ENCODE peak calls at places on chromosomes 3 and 15, in six cellular contexts. R, N, I, D, X and P are unnamed samples.

GRCh38 chr3:88189361-88189810 is 39.6 kb downstream of the C3orf38 start:
- DNase-seq in R (no peak), N (no peak), I (no peak), D (no peak), X (no peak), P (no peak)

GRCh38 chr3:50138266-50139230 is 16.6 kb upstream of the SEMA3F start:
- DNase-seq in R (peak; percentile 88), N (no peak), I (no peak), D (no peak), X (no peak), P (no peak)

GRCh38 chr3:196454935-196455334 is 22.7 kb upstream of the UBXN7 start:
- DNase-seq in R (no peak), N (no peak), I (no peak), D (no peak), X (no peak), P (no peak)

GRCh38 chr15:32803631-32804030 is 85.8 kb downstream of the GREM1 start:
- DNase-seq in R (no peak), N (no peak), I (no peak), D (no peak), X (no peak), P (no peak)

GRCh38 chr15:58537033-58537432 is 105.2 kb downstream of the LIPC start:
- DNase-seq in R (no peak), N (no peak), I (no peak), D (no peak), X (no peak), P (no peak)

GRCh38 chr3:138384971-138385370 is 36.6 kb downstream of the MRAS start:
- DNase-seq in R (no peak), N (no peak), I (no peak), D (no peak), X (no peak), P (no peak)

GRCh38 chr3:143084856-143085731 is 34.5 kb upstream of the CHST2 start:
- DNase-seq in R (no peak), N (no peak), I (peak; percentile 58), D (peak; percentile 35), X (peak; percentile 12), P (peak; percentile 7)

GRCh38 chr3:114499986-114500385 is 206.2 kb downstream of the TIGIT start:
- DNase-seq in R (no peak), N (no peak), I (no peak), D (no peak), X (no peak), P (no peak)

GRCh38 chr15:31488437-31489204 is 162.0 kb downstream of the KLF13 start:
- DNase-seq in R (peak; percentile 88), N (peak; percentile 48), I (peak; percentile 69), D (peak; percentile 95), X (peak; percentile 58), P (peak; percentile 74)

GRCh38 chr3:192570757-192571156 is 156.6 kb downstream of the FGF12 start:
- DNase-seq in R (no peak), N (no peak), I (no peak), D (no peak), X (no peak), P (no peak)

GRCh38 chr15:65245096-65245849 is 34.0 kb upstream of the CILP start:
- DNase-seq in R (no peak), N (no peak), I (no peak), D (peak; percentile 68), X (no peak), P (no peak)

GRCh38 chr3:176274161-176274560 is 923.1 kb downstream of the TBL1XR1 start:
- DNase-seq in R (no peak), N (no peak), I (no peak), D (no peak), X (no peak), P (no peak)

GRCh38 chr3:133547432-133548041 is 25.9 kb upstream of the CDV3 start:
- DNase-seq in R (no peak), N (no peak), I (no peak), D (peak; percentile 85), X (no peak), P (no peak)

GRCh38 chr3:4551826-4552442 is 58.8 kb downstream of the ITPR1 start:
- DNase-seq in R (no peak), N (no peak), I (no peak), D (no peak), X (no peak), P (no peak)

GRCh38 chr15:83112233-83112958 is 5.0 kb downstream of the TM6SF1 start:
- DNase-seq in R (no peak), N (peak; percentile 38), I (no peak), D (peak; percentile 92), X (no peak), P (no peak)

GRCh38 chr3:181699171-181699903 is 12.4 kb upstream of the SOX2 start:
- DNase-seq in R (peak; percentile 78), N (no peak), I (no peak), D (no peak), X (no peak), P (no peak)

GRCh38 chr3:128170866-128171516 is 17.7 kb downstream of the EEFSEC start:
- DNase-seq in R (peak; percentile 79), N (peak; percentile 77), I (no peak), D (peak; percentile 78), X (peak; percentile 66), P (peak; percentile 73)

GRCh38 chr15:100633763-100634075 is 31.3 kb downstream of the ASB7 start:
- DNase-seq in R (no peak), N (no peak), I (no peak), D (no peak), X (no peak), P (no peak)

GRCh38 chr3:112074006-112074405 is 12.2 kb upstream of the C3orf52 start:
- DNase-seq in R (no peak), N (no peak), I (no peak), D (no peak), X (no peak), P (no peak)

GRCh38 chr15:64619880-64620839 is 155.2 kb downstream of the RBPMS2 start:
- DNase-seq in R (no peak), N (no peak), I (no peak), D (peak; percentile 24), X (no peak), P (no peak)

GRCh38 chr3:169344465-169344864 is 319.0 kb downstream of the MECOM start:
- DNase-seq in R (no peak), N (no peak), I (no peak), D (no peak), X (no peak), P (no peak)

GRCh38 chr3:178777718-178778411 is 241.6 kb downstream of the KCNMB2 start:
- DNase-seq in R (no peak), N (no peak), I (no peak), D (peak; percentile 32), X (no peak), P (no peak)

GRCh38 chr15:60591491-60592385 is 112.8 kb upstream of the ICE2 start:
- DNase-seq in R (peak; percentile 79), N (peak; percentile 48), I (peak; percentile 45), D (peak; percentile 65), X (no peak), P (no peak)

GRCh38 chr3:131036986-131037385 is 10.3 kb downstream of the NEK11 start:
- DNase-seq in R (no peak), N (no peak), I (no peak), D (no peak), X (no peak), P (no peak)

GRCh38 chr3:139534992-139535879 is 4.3 kb downstream of the RBP1 start:
- DNase-seq in R (peak; percentile 36), N (no peak), I (no peak), D (peak; percentile 29), X (no peak), P (no peak)

GRCh38 chr3:112685435-112685834 is 44.5 kb upstream of the CCDC80 start:
- DNase-seq in R (no peak), N (no peak), I (no peak), D (peak; percentile 71), X (no peak), P (no peak)

GRCh38 chr15:56491110-56491722 is 26.3 kb upstream of the MNS1 start:
- DNase-seq in R (peak; percentile 83), N (peak; percentile 72), I (peak; percentile 36), D (peak; percentile 75), X (peak; percentile 51), P (peak; percentile 43)

GRCh38 chr3:54122046-54122801 is at the start of gene CACNA2D3:
- DNase-seq in R (peak; percentile 67), N (peak; percentile 22), I (no peak), D (peak; percentile 55), X (no peak), P (no peak)

GRCh38 chr3:30510596-30510995 is 95.8 kb upstream of the TGFBR2 start:
- DNase-seq in R (no peak), N (no peak), I (no peak), D (no peak), X (no peak), P (peak; percentile 21)

GRCh38 chr15:66748320-66748779 is 46.3 kb downstream of the SMAD6 start:
- DNase-seq in R (no peak), N (no peak), I (no peak), D (peak; percentile 49), X (no peak), P (peak; percentile 28)

GRCh38 chr3:5186089-5186853 is 1.2 kb upstream of the EDEM1 start:
- DNase-seq in R (no peak), N (no peak), I (no peak), D (no peak), X (peak; percentile 72), P (no peak)

GRCh38 chr15:55230953-55231352 is 34.2 kb upstream of the RSL24D1 start:
- DNase-seq in R (no peak), N (no peak), I (no peak), D (no peak), X (no peak), P (no peak)

GRCh38 chr3:82163907-82164520 is 402.6 kb upstream of the GBE1 start:
- DNase-seq in R (peak; percentile 22), N (no peak), I (no peak), D (peak; percentile 3), X (peak; percentile 17), P (peak; percentile 3)

GRCh38 chr3:170023165-170023564 is 14.6 kb upstream of the GPR160 start:
- DNase-seq in R (no peak), N (no peak), I (no peak), D (no peak), X (no peak), P (no peak)

GRCh38 chr3:117706037-117706436 is 996.5 kb downstream of the TUSC7 start:
- DNase-seq in R (no peak), N (no peak), I (no peak), D (peak; percentile 61), X (no peak), P (peak; percentile 95)

GRCh38 chr15:60745469-60745971 is 266.6 kb upstream of the ICE2 start:
- DNase-seq in R (no peak), N (no peak), I (no peak), D (peak; percentile 29), X (no peak), P (no peak)

GRCh38 chr3:106206165-106206564 is 337.4 kb upstream of the CBLB start:
- DNase-seq in R (no peak), N (peak; percentile 26), I (no peak), D (no peak), X (no peak), P (no peak)

GRCh38 chr3:135576786-135577185 is 388.7 kb upstream of the PPP2R3A start:
- DNase-seq in R (no peak), N (no peak), I (no peak), D (no peak), X (no peak), P (no peak)

GRCh38 chr15:66901336-66902100 is 163.9 kb upstream of the SMAD3 start:
- DNase-seq in R (no peak), N (no peak), I (no peak), D (no peak), X (no peak), P (no peak)